ENCODE peak calls at places on chromosomes 4 and X, in seven cellular contexts. F is mesenchymal stem cell, J is mesendoderm, S is neuronal stem cell, E is IMR-90, Y is H9, B is H1. L is an unnamed sample.

GRCh38 chr4:72055566-72055965 is 23.8 kb downstream of the NPFFR2 start:
- DNase-seq in F (no peak), S (no peak), J (no peak), Y (no peak), B (no peak), E (no peak), L (no peak)

GRCh38 chr4:148225639-148226038 is 216.6 kb downstream of the NR3C2 start:
- DNase-seq in F (no peak), Y (no peak), S (no peak), J (no peak), B (no peak), E (peak; percentile 2), L (peak; percentile 79)

GRCh38 chr4:123421227-123421941 is 24.8 kb downstream of the SPRY1 start:
- DNase-seq in J (no peak), Y (no peak), F (peak; percentile 79), E (peak; percentile 74), S (no peak), B (no peak), L (no peak)

GRCh38 chr4:39699676-39700409 is 1.9 kb downstream of the UBE2K start:
- DNase-seq in B (no peak), J (no peak), F (peak; percentile 44), Y (no peak), E (peak; percentile 41), S (no peak), L (peak; percentile 50)

GRCh38 chr4:184384056-184384809 is 90.1 kb downstream of the IRF2 start:
- DNase-seq in Y (peak; percentile 29), J (no peak), S (no peak), E (peak; percentile 96), F (peak; percentile 94), B (no peak), L (peak; percentile 32)

GRCh38 chr4:12421364-12421763 is 992.7 kb upstream of the HS3ST1 start:
- DNase-seq in J (peak; percentile 29), B (no peak), F (no peak), E (no peak), Y (no peak), S (no peak), L (peak; percentile 40)

GRCh38 chr4:155759372-155760252 is 791 bp downstream of the GUCY1B1 start:
- DNase-seq in S (peak; percentile 47), E (peak; percentile 16), B (peak; percentile 66), J (peak; percentile 36), F (peak; percentile 47), Y (peak; percentile 39), L (peak; percentile 18)

GRCh38 chr4:74934016-74934821 is 1.3 kb downstream of the PARM1 start:
- DNase-seq in S (no peak), F (peak; percentile 78), E (peak; percentile 14), B (peak; percentile 55), Y (peak; percentile 47), J (peak; percentile 41), L (peak; percentile 75)

GRCh38 chr4:152591361-152591760 is 55.5 kb upstream of the FBXW7 start:
- DNase-seq in E (peak; percentile 11), S (peak; percentile 31), Y (peak; percentile 85), J (peak; percentile 90), B (peak; percentile 86), F (peak; percentile 88), L (peak; percentile 40)

GRCh38 chr4:25865586-25865985 is 2.8 kb upstream of the SEL1L3 start:
- DNase-seq in B (no peak), E (no peak), J (peak; percentile 91), F (no peak), Y (peak; percentile 72), S (no peak), L (peak; percentile 91)

GRCh38 chr4:10020871-10021676 is at the start of gene SLC2A9:
- DNase-seq in F (no peak), E (no peak), J (no peak), B (no peak), S (no peak), Y (peak; percentile 22), L (peak; percentile 77)

GRCh38 chr4:179095585-179096228 is 1653.5 kb upstream of the AGA start:
- DNase-seq in E (peak; percentile 46), B (peak; percentile 63), F (peak; percentile 52), S (peak; percentile 70), J (peak; percentile 61), Y (peak; percentile 35), L (peak; percentile 32)

GRCh38 chrX:48531359-48531954 is 8.1 kb upstream of the TBC1D25 start:
- DNase-seq in J (peak; percentile 21), Y (no peak), F (peak; percentile 63), B (no peak), S (no peak), E (peak; percentile 69), L (peak; percentile 62)

GRCh38 chrX:24002792-24003191 is 24.2 kb downstream of the KLHL15 start:
- DNase-seq in S (no peak), Y (no peak), B (no peak), F (no peak), J (peak; percentile 21), E (no peak), L (peak; percentile 82)

GRCh38 chr4:2399631-2400190 is 18.7 kb downstream of the ZFYVE28 start:
- DNase-seq in E (no peak), J (no peak), B (no peak), F (no peak), Y (no peak), S (no peak), L (no peak)

GRCh38 chrX:50893466-50893865 is 17.1 kb upstream of the BMP15 start:
- DNase-seq in E (no peak), Y (no peak), J (no peak), B (no peak), S (no peak), F (no peak), L (no peak)

GRCh38 chr4:36242629-36243354 is 1.5 kb downstream of the ARAP2 start:
- DNase-seq in Y (no peak), S (no peak), F (no peak), B (no peak), E (no peak), J (no peak), L (no peak)

GRCh38 chrX:104972737-104973136 is 247.8 kb downstream of the TEX13A start:
- DNase-seq in Y (no peak), B (no peak), J (no peak), S (no peak), F (no peak), E (no peak), L (no peak)

GRCh38 chr4:78971326-78971725 is 32.1 kb upstream of the PAQR3 start:
- DNase-seq in B (no peak), S (no peak), E (no peak), F (no peak), Y (no peak), J (no peak), L (no peak)

GRCh38 chrX:1851527-1851926 is 236.7 kb downstream of the ASMT start:
- DNase-seq in Y (no peak), F (no peak), B (no peak), E (no peak), S (no peak), J (peak; percentile 41), L (no peak)
- H2BK120ac ChIP-seq in Y (no peak overlapping the region), F (no peak overlapping the region), B (peak overlapping the region; percentile 21), E (no peak overlapping the region), S (no peak overlapping the region), J (no peak overlapping the region), L (no peak overlapping the region)

GRCh38 chrX:132367314-132367713 is 121.5 kb downstream of the MBNL3 start:
- DNase-seq in B (no peak), F (no peak), Y (no peak), E (no peak), S (no peak), J (no peak), L (no peak)
- H4K8ac ChIP-seq in B (no peak overlapping the region), F (no peak overlapping the region), Y (no peak overlapping the region), E (no peak overlapping the region), S (no peak overlapping the region), J (no peak overlapping the region), L (no peak overlapping the region)

DNA sequence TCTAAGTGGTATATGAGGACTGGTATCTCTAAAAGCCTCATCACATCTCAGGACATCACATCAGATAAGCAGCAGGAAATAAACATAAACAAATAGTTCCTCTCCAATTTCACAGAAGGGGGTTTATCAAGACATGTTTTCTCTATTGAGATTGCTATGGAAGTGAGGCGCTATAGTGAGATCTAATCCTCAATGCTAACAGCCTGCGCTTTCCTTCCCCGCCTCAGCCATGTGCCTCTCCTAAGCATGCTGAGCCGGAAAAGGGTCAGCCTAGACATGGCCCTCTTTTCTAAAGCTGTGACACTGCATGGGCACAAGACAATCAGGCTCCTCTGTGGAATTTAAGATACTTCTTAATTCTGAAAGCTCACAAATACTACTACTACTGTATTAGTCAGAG is 286.1 kb downstream of the INPP4B start:
- DNase-seq in F (no peak), B (no peak), Y (no peak), S (no peak), J (peak; percentile 74), E (no peak), L (no peak)
- H2BK5ac ChIP-seq in F (no peak overlapping the region), B (no peak overlapping the region), Y (no peak overlapping the region), S (no peak overlapping the region), J (no peak overlapping the region), E (no peak overlapping the region), L (no peak overlapping the region)

DNA sequence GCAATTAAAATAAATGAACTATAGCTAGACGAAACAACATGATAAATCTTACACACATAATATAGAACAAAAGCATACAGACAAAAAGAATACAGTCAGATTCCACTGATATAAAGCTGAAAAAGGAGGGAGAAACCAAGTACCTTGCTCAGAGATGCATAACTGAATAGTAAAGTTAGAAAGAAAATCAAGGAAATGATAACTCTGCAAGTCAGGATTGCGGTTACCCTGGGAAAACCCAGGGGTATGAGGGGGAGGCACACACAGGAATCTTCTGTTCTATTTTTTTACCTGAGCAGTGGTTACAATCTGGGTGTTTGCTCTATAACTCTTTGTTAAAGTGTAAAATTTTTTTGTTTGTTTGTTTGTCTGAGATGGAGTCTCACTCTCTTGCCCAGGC is 209.1 kb downstream of the CBR4 start:
- DNase-seq in J (no peak), E (no peak), B (no peak), F (no peak), Y (no peak), S (no peak), L (no peak)
- H2BK120ac ChIP-seq in J (no peak overlapping the region), E (no peak overlapping the region), B (no peak overlapping the region), F (no peak overlapping the region), Y (no peak overlapping the region), S (no peak overlapping the region), L (no peak overlapping the region)

GRCh38 chr4:80207664-80208063 is 10.4 kb downstream of the PRDM8 start:
- DNase-seq in J (no peak), S (no peak), Y (no peak), E (no peak), B (no peak), F (no peak), L (no peak)

GRCh38 chr4:80208606-80209005 is 11.3 kb downstream of the PRDM8 start:
- DNase-seq in Y (no peak), J (no peak), B (no peak), E (peak; percentile 35), F (no peak), S (no peak), L (no peak)

GRCh38 chr4:80213117-80213815 is 16.0 kb downstream of the PRDM8 start:
- DNase-seq in J (no peak), F (peak; percentile 50), B (no peak), E (peak; percentile 87), Y (no peak), S (no peak), L (no peak)

GRCh38 chr4:80209302-80209701 is 12.0 kb downstream of the PRDM8 start:
- DNase-seq in F (no peak), B (no peak), Y (no peak), S (no peak), J (no peak), E (no peak), L (no peak)

DNA sequence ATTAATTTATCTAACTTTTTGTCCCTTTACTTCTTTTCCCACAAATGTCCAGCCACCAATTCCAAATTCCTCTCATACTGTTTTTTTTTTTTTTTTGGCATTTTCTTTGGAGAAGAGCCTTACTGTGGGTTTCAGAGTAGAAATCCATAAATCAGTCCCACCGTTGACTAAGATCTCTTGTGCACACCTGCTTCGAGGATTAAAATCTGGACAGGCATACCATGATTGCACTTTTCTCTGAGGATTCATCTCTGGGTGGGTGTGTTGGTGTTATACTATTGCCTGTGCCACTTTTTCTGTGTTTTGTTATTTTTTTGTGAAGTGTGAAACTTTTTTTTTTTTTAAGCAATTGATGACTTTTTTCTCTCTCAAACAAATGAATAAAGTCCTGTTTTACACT is 13.2 kb downstream of the PRDM8 start:
- DNase-seq in E (no peak), Y (no peak), J (no peak), B (no peak), F (no peak), S (no peak), L (no peak)
- H4K8ac ChIP-seq in E (no peak overlapping the region), Y (no peak overlapping the region), J (no peak overlapping the region), B (no peak overlapping the region), F (no peak overlapping the region), S (no peak overlapping the region), L (no peak overlapping the region)